ENCODE peak calls at places on chromosomes 13 and 19, in five cellular contexts. A, L, H, V and M are unnamed samples.

GRCh38 chr19:8251025-8251472 is 41.9 kb downstream of the CERS4 start:
- DNase-seq in A (no peak), L (no peak), H (no peak), V (peak; percentile 90), M (peak; percentile 92)

GRCh38 chr13:108227651-108228272 is 9.6 kb downstream of the ABHD13 start:
- DNase-seq in A (peak; percentile 55), L (peak; percentile 68), H (peak; percentile 70), V (no peak), M (no peak)

GRCh38 chr19:6577410-6578125 is 13.4 kb downstream of the CD70 start:
- DNase-seq in A (no peak), L (no peak), H (peak; percentile 39), V (no peak), M (no peak)

GRCh38 chr19:10417598-10418280 is 2.6 kb upstream of the PDE4A start:
- DNase-seq in A (no peak), L (no peak), H (peak; percentile 53), V (no peak), M (no peak)

GRCh38 chr13:72805663-72806341 is 23.9 kb downstream of the PIBF1 start:
- DNase-seq in A (no peak), L (no peak), H (peak; percentile 44), V (no peak), M (no peak)

GRCh38 chr13:102198418-102199322 is 203.2 kb downstream of the FGF14 start:
- DNase-seq in A (no peak), L (no peak), H (no peak), V (no peak), M (no peak)

GRCh38 chr19:3536429-3537100 is 2.4 kb upstream of the TEKTIP1 start:
- DNase-seq in A (no peak), L (no peak), H (no peak), V (peak; percentile 65), M (no peak)

GRCh38 chr13:99103536-99103935 is 97.1 kb upstream of the UBAC2 start:
- DNase-seq in A (no peak), L (no peak), H (peak; percentile 93), V (no peak), M (no peak)

GRCh38 chr19:48319647-48320537 is 5.5 kb upstream of the EMP3 start:
- DNase-seq in A (peak; percentile 79), L (peak; percentile 90), H (peak; percentile 80), V (peak; percentile 80), M (no peak)

GRCh38 chr13:58712191-58712590 is 1080.6 kb downstream of the PCDH17 start:
- DNase-seq in A (no peak), L (no peak), H (no peak), V (no peak), M (no peak)

GRCh38 chr19:34662919-34663318 is 14.0 kb downstream of the SCGB2B2 start:
- DNase-seq in A (peak; percentile 24), L (peak; percentile 48), H (peak; percentile 56), V (no peak), M (no peak)

GRCh38 chr13:99617474-99618255 is 116.4 kb downstream of the TM9SF2 start:
- DNase-seq in A (peak; percentile 10), L (peak; percentile 61), H (peak; percentile 35), V (no peak), M (no peak)

GRCh38 chr13:94978516-94978915 is 266.2 kb upstream of the SOX21 start:
- DNase-seq in A (no peak), L (no peak), H (no peak), V (no peak), M (no peak)

GRCh38 chr13:59641758-59642157 is 522.0 kb downstream of the DIAPH3 start:
- DNase-seq in A (no peak), L (peak; percentile 59), H (no peak), V (no peak), M (peak; percentile 10)

GRCh38 chr19:11694533-11695439 is 44.0 kb downstream of the ZNF823 start:
- DNase-seq in A (peak; percentile 81), L (peak; percentile 79), H (peak; percentile 98), V (peak; percentile 98), M (peak; percentile 99)